ENCODE peak calls at places on chromosomes 6 and 20, in eight cellular contexts. O is lower lobe of right lung; V is H54; P is stimulated activated CD8-positive, alpha-beta memory T cell treated with anti-CD3 and anti-CD28 coated beads, Interleukin-2, amount 100 ng/mL, for 1 hour; X is hypothalamus; U is GM03348; R is skeletal muscle cell; H is ACHN. C is an unnamed sample.

GRCh38 chr6:40990301-40990700 is 48.7 kb downstream of the UNC5CL start:
- DNase-seq in O (no peak), V (no peak), P (no peak), H (no peak), U (no peak), R (no peak), X (no peak), C (no peak)

GRCh38 chr6:37171970-37172812 is 2.2 kb downstream of the PIM1 start:
- DNase-seq in H (peak; percentile 83), U (peak; percentile 70), X (peak; percentile 59), R (peak; percentile 69), V (peak; percentile 76), P (peak; percentile 81), O (peak; percentile 87), C (peak; percentile 98)

GRCh38 chr20:47929368-47930115 is 144.3 kb upstream of the SULF2 start:
- DNase-seq in O (no peak), P (no peak), V (peak; percentile 64), U (peak; percentile 78), R (peak; percentile 74), X (no peak), H (peak; percentile 48), C (peak; percentile 24)

GRCh38 chr6:113381957-113382356 is 475.2 kb upstream of the MARCKS start:
- DNase-seq in U (no peak), H (no peak), R (peak; percentile 71), X (no peak), O (no peak), V (no peak), P (no peak), C (peak; percentile 31)

GRCh38 chr6:158938811-158939254 is 61.2 kb downstream of the RSPH3 start:
- DNase-seq in O (no peak), X (no peak), H (peak; percentile 66), P (no peak), U (peak; percentile 67), V (no peak), R (no peak), C (peak; percentile 71)

GRCh38 chr6:112511441-112511840 is 164.3 kb downstream of the RFPL4B start:
- DNase-seq in R (no peak), P (no peak), O (no peak), X (no peak), U (no peak), H (no peak), V (no peak), C (peak; percentile 20)

GRCh38 chr6:159092631-159093030 is 47.8 kb upstream of the TAGAP start:
- DNase-seq in U (peak; percentile 23), O (no peak), V (no peak), P (no peak), H (no peak), X (no peak), R (no peak), C (no peak)

GRCh38 chr6:11354019-11354418 is 121.6 kb upstream of the NEDD9 start:
- DNase-seq in R (peak; percentile 72), O (no peak), U (no peak), V (no peak), X (no peak), H (no peak), P (peak; percentile 12), C (no peak)

GRCh38 chr20:23084282-23084844 is 1.8 kb downstream of the CD93 start:
- DNase-seq in X (no peak), R (no peak), P (no peak), O (no peak), H (no peak), U (no peak), V (no peak), C (no peak)

GRCh38 chr6:52359403-52359802 is 2.5 kb upstream of the PAQR8 start:
- DNase-seq in P (no peak), O (no peak), U (no peak), V (no peak), X (no peak), H (no peak), R (no peak), C (no peak)

GRCh38 chr6:57097596-57097995 is 7.6 kb downstream of the ZNF451 start:
- DNase-seq in R (no peak), P (no peak), V (no peak), H (no peak), U (peak; percentile 41), O (no peak), X (no peak), C (no peak)

GRCh38 chr6:170088349-170088951 is 202.4 kb downstream of the DLL1 start:
- DNase-seq in V (no peak), U (no peak), R (no peak), O (peak; percentile 50), X (no peak), H (no peak), P (no peak), C (no peak)

C was measured in HT-29.